ENCODE peak calls at places on chromosomes 2 and 18, in five cellular contexts. K is right atrium auricular region, D is HepG2, C is heart right ventricle, B is MM.1S. Q is an unnamed sample. For H3K4me1, the result is how much of the 10 kb centered on the place peaks cover.

GRCh38 chr2:101223814-101224231 is 28.9 kb upstream of the CNOT11 start:
- DNase-seq in K (no peak), D (no peak), C (no peak), B (peak), Q (no peak)

GRCh38 chr18:13641551-13642439 is 84.6 kb downstream of the FAM210A start:
- DNase-seq in K (no peak), D (no peak), C (peak), B (no peak), Q (no peak)

GRCh38 chr2:158998486-158999248 is 30.2 kb downstream of the TANC1 start:
- DNase-seq in K (no peak), D (peak), C (no peak), B (no peak), Q (no peak)

GRCh38 chr2:26846334-26846863 is 1.5 kb upstream of the DPYSL5 start:
- DNase-seq in K (no peak), D (peak), C (peak), B (peak), Q (peak)

GRCh38 chr2:202716114-202716718 is 81.4 kb downstream of the FAM117B start:
- DNase-seq in K (no peak), D (no peak), C (no peak), B (no peak), Q (no peak)

GRCh38 chr2:70855679-70856078 is 20.1 kb upstream of the CD207 start:
- DNase-seq in K (peak), D (no peak), C (no peak), B (no peak), Q (no peak)

GRCh38 chr18:2510416-2510815 is 60.9 kb downstream of the METTL4 start:
- DNase-seq in K (no peak), D (no peak), C (no peak), B (no peak), Q (no peak)

GRCh38 chr2:37610638-37611289 is 60.7 kb downstream of the CDC42EP3 start:
- DNase-seq in K (no peak), D (no peak), C (no peak), B (no peak), Q (no peak)

GRCh38 chr2:158079672-158080071 is 22.0 kb upstream of the UPP2 start:
- DNase-seq in K (no peak), D (peak), C (no peak), B (no peak), Q (no peak)

GRCh38 chr18:34637094-34637801 is 72.8 kb upstream of the DTNA start:
- DNase-seq in K (no peak), D (no peak), C (no peak), B (no peak), Q (no peak)

GRCh38 chr2:120912101-120912985 is 176.7 kb downstream of the GLI2 start:
- DNase-seq in K (peak), D (no peak), C (peak), B (no peak), Q (no peak)

GRCh38 chr2:190887089-190887488 is 6.5 kb downstream of the GLS start:
- DNase-seq in K (no peak), D (no peak), C (no peak), B (no peak), Q (no peak)

GRCh38 chr2:126862730-126863129 is 36.0 kb upstream of the TEX51 start:
- DNase-seq in K (peak), D (no peak), C (no peak), B (no peak), Q (no peak)

GRCh38 chr2:29010946-29011649 is 30.0 kb downstream of the TOGARAM2 start:
- DNase-seq in K (no peak), D (no peak), C (peak), B (peak), Q (no peak)

GRCh38 chr18:56245856-56246575 is 392.4 kb downstream of the TXNL1 start:
- DNase-seq in K (no peak), D (no peak), C (no peak), B (no peak), Q (no peak)

GRCh38 chr18:37434161-37434860 is 131.3 kb downstream of the CELF4 start:
- DNase-seq in K (no peak), D (no peak), C (no peak), B (peak), Q (no peak)

GRCh38 chr18:48671561-48671945 is 132.7 kb downstream of the CTIF start:
- DNase-seq in K (no peak), D (no peak), C (no peak), B (no peak), Q (no peak)

GRCh38 chr2:240518981-240519380 is 38.8 kb downstream of the ANKMY1 start:
- DNase-seq in K (no peak), D (no peak), C (no peak), B (no peak), Q (no peak)

GRCh38 chr18:11034816-11035215 is 114.6 kb downstream of the PIEZO2 start:
- DNase-seq in K (no peak), D (peak), C (no peak), B (no peak), Q (no peak)

GRCh38 chr18:657311-657997 is at the start of gene TYMS:
- DNase-seq in K (no peak), D (peak), C (peak), B (peak), Q (peak)

GRCh38 chr2:96245609-96246390 is 20.0 kb downstream of the TMEM127 start:
- DNase-seq in K (no peak), D (no peak), C (no peak), B (peak), Q (no peak)
- H3K4me1 ChIP-seq in K (under half), D (under half), C (half or more), B (half or more), Q (under half)

DNA sequence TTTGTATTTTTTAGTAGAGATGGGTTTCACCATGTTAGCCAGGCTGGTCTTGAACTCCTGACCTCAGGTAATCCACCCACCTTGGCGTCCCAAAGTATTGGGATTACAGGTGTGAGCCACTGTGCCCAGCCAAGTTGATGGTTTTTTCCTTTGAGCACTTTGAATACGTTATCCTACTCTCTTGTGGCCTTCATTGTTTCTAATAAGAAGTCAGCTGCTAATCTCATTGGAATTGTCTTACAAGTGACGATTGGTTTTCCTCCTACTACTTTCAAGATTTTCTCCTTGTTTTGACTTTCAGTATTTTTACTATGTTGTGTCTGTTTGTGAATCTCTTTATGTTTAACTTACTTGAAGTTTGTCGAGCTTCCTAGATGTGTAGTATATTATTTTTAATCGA is 88.5 kb downstream of the TMEM200C start:
- DNase-seq in K (no peak), D (no peak), C (no peak), B (no peak), Q (no peak)
- H3K4me1 ChIP-seq in K (under half), D (under half), C (under half), B (under half), Q (under half)

GRCh38 chr2:439077-439476 is 151.2 kb upstream of the ALKAL2 start:
- DNase-seq in K (no peak), D (no peak), C (no peak), B (no peak), Q (no peak)
- H3K4me1 ChIP-seq in K (under half), D (under half), C (under half), B (under half), Q (under half)

GRCh38 chr18:58787750-58788149 is 76.9 kb upstream of the ZNF532 start:
- DNase-seq in K (no peak), D (no peak), C (no peak), B (no peak), Q (no peak)

GRCh38 chr18:58785171-58785805 is 79.4 kb upstream of the ZNF532 start:
- DNase-seq in K (no peak), D (no peak), C (no peak), B (no peak), Q (no peak)

GRCh38 chr18:58781627-58782194 is 83.0 kb upstream of the ZNF532 start:
- DNase-seq in K (peak), D (peak), C (peak), B (peak), Q (peak)

GRCh38 chr18:58785870-58786269 is 78.8 kb upstream of the ZNF532 start:
- DNase-seq in K (no peak), D (no peak), C (no peak), B (no peak), Q (no peak)

DNA sequence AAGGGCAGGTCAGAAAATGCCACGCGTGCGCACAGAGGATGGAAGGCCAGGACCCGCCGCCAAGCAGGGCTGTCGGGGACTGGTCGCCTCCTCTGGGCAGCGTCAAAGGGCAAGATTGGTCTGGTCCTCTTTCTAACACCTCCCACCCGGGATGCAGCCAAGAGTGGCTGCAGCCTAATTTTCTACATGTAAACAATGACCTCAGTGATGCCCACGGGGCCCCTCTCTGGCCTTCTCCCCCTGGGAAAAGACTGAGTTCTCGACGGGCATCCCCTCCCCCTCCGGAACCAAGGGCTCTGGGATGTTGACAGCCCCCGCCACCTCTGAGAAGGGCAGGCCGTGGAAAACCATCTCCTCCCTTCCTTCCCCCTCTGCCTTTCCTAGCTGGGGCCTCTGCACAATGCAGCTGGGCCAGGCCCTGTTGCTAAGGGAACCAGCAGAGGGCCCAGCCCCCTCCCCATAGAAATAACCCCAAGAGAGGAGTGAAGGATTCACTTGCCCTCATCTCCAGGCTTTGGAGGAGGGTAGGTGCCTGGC is 80.0 kb upstream of the ZNF532 start:
- DNase-seq in K (no peak), D (no peak), C (peak), B (no peak), Q (no peak)
- H3K4me1 ChIP-seq in K (under half), D (under half), C (under half), B (under half), Q (under half)

DNA sequence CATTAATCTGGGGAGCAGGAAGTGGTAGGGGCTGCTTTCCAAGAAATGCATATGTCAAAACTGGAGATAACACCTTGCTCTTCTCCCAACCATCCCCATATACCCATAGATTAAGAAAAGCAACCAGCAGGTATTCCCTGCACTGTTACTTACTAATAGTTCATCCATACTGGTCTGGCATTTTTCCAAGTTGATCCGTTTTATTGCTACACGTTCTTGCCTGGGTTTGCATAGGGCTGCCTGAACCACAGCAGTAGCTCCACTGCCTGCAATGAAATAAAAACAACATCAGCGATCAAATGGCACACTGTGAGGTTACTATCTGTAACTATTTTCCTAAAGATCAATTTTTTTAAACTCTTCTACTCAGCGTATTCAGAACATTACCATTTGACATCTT is 65.6 kb downstream of the STK39 start:
- DNase-seq in K (no peak), D (no peak), C (no peak), B (no peak), Q (no peak)
- H3K4me1 ChIP-seq in K (under half), D (half or more), C (half or more), B (under half), Q (under half)

GRCh38 chr2:225400060-225400511 is 576 bp downstream of the NYAP2 start:
- DNase-seq in K (no peak), D (peak), C (no peak), B (peak), Q (peak)
- H3K4me1 ChIP-seq in K (under half), D (under half), C (under half), B (under half), Q (under half)

GRCh38 chr2:55138045-55138444 is 87.8 kb upstream of the RTN4 start:
- DNase-seq in K (no peak), D (no peak), C (no peak), B (no peak), Q (no peak)
- H3K4me1 ChIP-seq in K (under half), D (half or more), C (under half), B (under half), Q (under half)